ENCODE peak calls at places on chromosomes 6 and 20, in nine cellular contexts. U, L, I, B, R, Y, T, J and M are unnamed samples.

GRCh38 chr20:10752206-10752605 is 78.4 kb upstream of the JAG1 start:
- DNase-seq in U (no peak), L (no peak), I (no peak), B (no peak), R (no peak), Y (no peak), T (no peak), J (no peak), M (no peak)

GRCh38 chr20:10368702-10369041 is 65.3 kb downstream of the MKKS start:
- DNase-seq in U (no peak), L (no peak), I (no peak), B (no peak), R (no peak), Y (no peak), T (no peak), J (no peak), M (no peak)

GRCh38 chr20:9408422-9409300 is 105.7 kb upstream of the LAMP5 start:
- DNase-seq in U (peak), L (no peak), I (peak), B (no peak), R (no peak), Y (no peak), T (no peak), J (no peak), M (peak)

GRCh38 chr6:129215916-129216525 is 333.1 kb downstream of the LAMA2 start:
- DNase-seq in U (no peak), L (no peak), I (no peak), B (no peak), R (no peak), Y (no peak), T (no peak), J (no peak), M (no peak)

GRCh38 chr6:35757461-35758123 is 18.8 kb upstream of the CLPSL2 start:
- DNase-seq in U (no peak), L (no peak), I (peak), B (peak), R (no peak), Y (peak), T (no peak), J (no peak), M (no peak)

GRCh38 chr6:66189915-66190314 is 482.9 kb upstream of the EYS start:
- DNase-seq in U (no peak), L (no peak), I (no peak), B (no peak), R (no peak), Y (no peak), T (no peak), J (peak), M (no peak)

GRCh38 chr6:41306187-41306854 is 19.8 kb upstream of the TREM1 start:
- DNase-seq in U (peak), L (no peak), I (peak), B (peak), R (peak), Y (peak), T (no peak), J (peak), M (peak)

GRCh38 chr20:44910690-44911262 is 916 bp downstream of the PABPC1L start:
- DNase-seq in U (no peak), L (no peak), I (no peak), B (peak), R (no peak), Y (no peak), T (no peak), J (no peak), M (peak)

GRCh38 chr6:29953001-29953436 is 10.7 kb downstream of the HLA-A start:
- DNase-seq in U (peak), L (no peak), I (peak), B (peak), R (no peak), Y (no peak), T (no peak), J (no peak), M (peak)

GRCh38 chr6:12241493-12242214 is 48.5 kb upstream of the EDN1 start:
- DNase-seq in U (no peak), L (no peak), I (no peak), B (peak), R (no peak), Y (no peak), T (no peak), J (no peak), M (no peak)

GRCh38 chr6:48111143-48111506 is at the start of gene PTCHD4:
- DNase-seq in U (peak), L (no peak), I (no peak), B (peak), R (no peak), Y (peak), T (no peak), J (peak), M (peak)

GRCh38 chr6:26123675-26124549 is 36.7 kb downstream of the HFE start:
- DNase-seq in U (peak), L (peak), I (peak), B (peak), R (peak), Y (peak), T (peak), J (peak), M (peak)

GRCh38 chr20:58623579-58624473 is 27.3 kb upstream of the STX16 start:
- DNase-seq in U (peak), L (no peak), I (peak), B (peak), R (no peak), Y (no peak), T (no peak), J (no peak), M (peak)

GRCh38 chr6:12017263-12017662 is 5.2 kb downstream of the HIVEP1 start:
- DNase-seq in U (no peak), L (no peak), I (no peak), B (no peak), R (no peak), Y (no peak), T (no peak), J (no peak), M (no peak)

GRCh38 chr20:21513881-21514540 is at the start of gene NKX2-2:
- DNase-seq in U (peak), L (no peak), I (peak), B (no peak), R (no peak), Y (no peak), T (no peak), J (peak), M (peak)

GRCh38 chr6:41625442-41625841 is 12.8 kb upstream of the MDFI start:
- DNase-seq in U (no peak), L (no peak), I (no peak), B (no peak), R (no peak), Y (peak), T (no peak), J (no peak), M (no peak)

GRCh38 chr20:41398408-41398807 is 31.8 kb upstream of the EMILIN3 start:
- DNase-seq in U (no peak), L (no peak), I (no peak), B (no peak), R (no peak), Y (no peak), T (no peak), J (no peak), M (no peak)

GRCh38 chr20:32216396-32217142 is 8.9 kb downstream of the POFUT1 start:
- DNase-seq in U (no peak), L (no peak), I (no peak), B (no peak), R (no peak), Y (no peak), T (no peak), J (no peak), M (no peak)

GRCh38 chr6:108562503-108562993 is 1.8 kb downstream of the FOXO3 start:
- DNase-seq in U (peak), L (no peak), I (peak), B (peak), R (no peak), Y (peak), T (no peak), J (peak), M (peak)

GRCh38 chr6:158706369-158706982 is 56.6 kb downstream of the SYTL3 start:
- DNase-seq in U (peak), L (no peak), I (peak), B (peak), R (no peak), Y (peak), T (no peak), J (no peak), M (peak)